ENCODE peak calls at places on chromosomes 7 and 10, in seven cellular contexts. R is activated CD8-positive, alpha-beta memory T cell treated with anti-CD3 and anti-CD28 coated beads for 24 hours; O is effector CD4-positive, alpha-beta T cell; P is Peyer's patch; T is non-pigmented ciliary epithelial cell; S is Kasumi-1; V is HTR-8/SVneo. B is an unnamed sample.

GRCh38 chr10:15236340-15236739 is 67.8 kb upstream of the NMT2 start:
- DNase-seq in R (no peak), O (no peak), P (no peak), T (peak), S (no peak), V (no peak), B (no peak)

GRCh38 chr7:94133460-94133859 is 129.3 kb upstream of the BET1 start:
- DNase-seq in R (no peak), O (no peak), P (no peak), T (no peak), S (no peak), V (no peak), B (no peak)

GRCh38 chr7:2143981-2144595 is 88.7 kb downstream of the MAD1L1 start:
- DNase-seq in R (no peak), O (no peak), P (no peak), T (no peak), S (no peak), V (no peak), B (no peak)

GRCh38 chr7:83738436-83738835 is 89.5 kb upstream of the SEMA3E start:
- DNase-seq in R (no peak), O (no peak), P (no peak), T (no peak), S (no peak), V (no peak), B (no peak)

GRCh38 chr7:127912901-127913300 is 118.3 kb downstream of the LRRC4 start:
- DNase-seq in R (no peak), O (no peak), P (no peak), T (no peak), S (no peak), V (no peak), B (no peak)

GRCh38 chr7:151322893-151323292 is 18.7 kb upstream of the NUB1 start:
- DNase-seq in R (no peak), O (no peak), P (no peak), T (no peak), S (no peak), V (no peak), B (no peak)

GRCh38 chr7:98418271-98418635 is 17.4 kb upstream of the BAIAP2L1 start:
- DNase-seq in R (no peak), O (no peak), P (no peak), T (no peak), S (no peak), V (no peak), B (no peak)

GRCh38 chr7:86733783-86734182 is 90.1 kb downstream of the GRM3 start:
- DNase-seq in R (no peak), O (no peak), P (no peak), T (no peak), S (no peak), V (no peak), B (peak)

GRCh38 chr10:79266543-79267312 is 80.5 kb upstream of the PPIF start:
- DNase-seq in R (no peak), O (no peak), P (no peak), T (peak), S (peak), V (peak), B (peak)

GRCh38 chr10:68423522-68423921 is 16.4 kb upstream of the RUFY2 start:
- DNase-seq in R (peak), O (peak), P (no peak), T (no peak), S (no peak), V (no peak), B (no peak)

B was measured in NB4.